ENCODE peak calls at places on chromosomes 3 and 15, in nine cellular contexts. E is astrocyte of the spinal cord; H is ELF-1; U is GM12864; L is EL; W is NCI-H2081; F is HCT116; D is stimulated activated effector memory CD8-positive, alpha-beta T cell treated with anti-CD3 and anti-CD28 coated beads, Interleukin-12 subunit alpha, Interleukin-12 subunit beta, amount 100 ng/mL, for 72 hours; B is GM13977. S is an unnamed sample.

GRCh38 chr15:88258021-88258641 is 1.6 kb upstream of the NTRK3 start:
- DNase-seq in E (no peak), H (peak), U (no peak), L (peak), W (no peak), F (peak), D (no peak), B (no peak), S (no peak)

GRCh38 chr3:158768361-158768787 is 33.5 kb upstream of the MFSD1 start:
- DNase-seq in E (peak), H (peak), U (no peak), L (peak), W (no peak), F (no peak), D (no peak), B (no peak), S (no peak)

GRCh38 chr15:101198820-101199219 is 53.0 kb downstream of the CHSY1 start:
- DNase-seq in E (peak), H (no peak), U (no peak), L (peak), W (no peak), F (no peak), D (no peak), B (no peak), S (peak)

GRCh38 chr3:62131620-62132019 is 241.7 kb downstream of the FEZF2 start:
- DNase-seq in E (peak), H (no peak), U (no peak), L (peak), W (no peak), F (peak), D (no peak), B (no peak), S (no peak)

GRCh38 chr15:37125143-37125542 is 24.8 kb upstream of the MEIS2 start:
- DNase-seq in E (no peak), H (no peak), U (no peak), L (peak), W (no peak), F (no peak), D (no peak), B (no peak), S (no peak)

GRCh38 chr3:58651268-58651667 is 15.3 kb downstream of the FAM3D start:
- DNase-seq in E (peak), H (no peak), U (no peak), L (no peak), W (no peak), F (no peak), D (no peak), B (no peak), S (no peak)

GRCh38 chr15:95520511-95520910 is 810.0 kb upstream of the NR2F2 start:
- DNase-seq in E (peak), H (no peak), U (no peak), L (peak), W (no peak), F (no peak), D (no peak), B (peak), S (peak)

GRCh38 chr3:115931581-115931980 is 308.3 kb downstream of the GAP43 start:
- DNase-seq in E (no peak), H (no peak), U (no peak), L (no peak), W (no peak), F (no peak), D (no peak), B (no peak), S (no peak)

GRCh38 chr3:154421067-154421466 is 8.9 kb downstream of the GPR149 start:
- DNase-seq in E (no peak), H (peak), U (no peak), L (peak), W (no peak), F (no peak), D (no peak), B (no peak), S (no peak)

GRCh38 chr15:99303881-99304280 is 52.6 kb downstream of the LRRC28 start:
- DNase-seq in E (no peak), H (no peak), U (no peak), L (no peak), W (peak), F (no peak), D (no peak), B (no peak), S (no peak)

GRCh38 chr3:10998542-10998941 is 6.0 kb downstream of the SLC6A1 start:
- DNase-seq in E (no peak), H (no peak), U (no peak), L (no peak), W (no peak), F (no peak), D (no peak), B (no peak), S (no peak)

GRCh38 chr3:120659285-120659684 is 22.8 kb downstream of the HGD start:
- DNase-seq in E (no peak), H (no peak), U (no peak), L (no peak), W (no peak), F (no peak), D (no peak), B (no peak), S (no peak)

GRCh38 chr3:126413693-126414080 is 19.0 kb downstream of the CFAP100 start:
- DNase-seq in E (no peak), H (no peak), U (no peak), L (no peak), W (no peak), F (no peak), D (no peak), B (no peak), S (no peak)

GRCh38 chr15:40939909-40940801 is 11.0 kb downstream of the DLL4 start:
- DNase-seq in E (no peak), H (no peak), U (no peak), L (no peak), W (no peak), F (no peak), D (no peak), B (peak), S (peak)

GRCh38 chr15:68209735-68210408 is 4.7 kb upstream of the CALML4 start:
- DNase-seq in E (no peak), H (no peak), U (peak), L (no peak), W (no peak), F (no peak), D (no peak), B (peak), S (peak)